ENCODE peak calls at places on chromosomes 13 and 19, in eight cellular contexts. A, U, V, D, G, R, L and T are unnamed samples.
A peak's percentile ranks its signal among the peaks of the same experiment; 100 is the strongest.

GRCh38 chr19:36420961-36421748 is 2.7 kb upstream of the ZFP82 start:
- DNase-seq in R (no peak), L (no peak), U (no peak), V (peak; percentile 71), G (no peak), D (peak; percentile 14), A (peak; percentile 63), T (no peak)

GRCh38 chr13:113322043-113322461 is 25.0 kb downstream of the LAMP1 start:
- DNase-seq in L (no peak), D (no peak), V (no peak), G (no peak), R (no peak), U (no peak), A (no peak), T (no peak)

GRCh38 chr19:48501446-48501960 is 10.1 kb downstream of the LMTK3 start:
- DNase-seq in R (peak; percentile 62), U (peak; percentile 88), L (peak; percentile 68), G (peak; percentile 96), A (peak; percentile 99), D (no peak), V (no peak), T (no peak)

GRCh38 chr13:110275931-110276552 is 30.9 kb downstream of the COL4A1 start:
- DNase-seq in D (no peak), A (no peak), L (no peak), G (no peak), V (no peak), U (no peak), R (no peak), T (peak; percentile 58)

GRCh38 chr13:113579686-113580085 is 4.9 kb upstream of the TFDP1 start:
- DNase-seq in G (no peak), A (no peak), U (no peak), L (no peak), R (no peak), D (no peak), V (no peak), T (no peak)

GRCh38 chr13:57824121-57824520 is 192.6 kb downstream of the PCDH17 start:
- DNase-seq in A (no peak), G (no peak), L (no peak), V (no peak), R (no peak), U (no peak), D (no peak), T (no peak)

GRCh38 chr13:112457485-112457884 is 81.3 kb downstream of the SPACA7 start:
- DNase-seq in D (no peak), A (no peak), V (no peak), R (no peak), G (no peak), L (no peak), U (no peak), T (peak; percentile 36)

GRCh38 chr13:107867701-107868661 is 347.4 kb downstream of the LIG4 start:
- DNase-seq in G (peak; percentile 23), U (no peak), D (peak; percentile 66), V (peak; percentile 87), L (no peak), A (peak; percentile 76), R (no peak), T (no peak)

GRCh38 chr13:20332361-20333096 is 100.4 kb upstream of the GJB6 start:
- DNase-seq in L (no peak), V (no peak), R (no peak), G (no peak), A (peak; percentile 61), U (no peak), D (no peak), T (no peak)

GRCh38 chr13:19713186-19713965 is 69.4 kb downstream of the PSPC1 start:
- DNase-seq in D (no peak), V (no peak), U (no peak), L (peak; percentile 18), R (no peak), A (peak; percentile 9), G (no peak), T (no peak)

GRCh38 chr13:20512042-20512683 is 13.5 kb downstream of the CRYL1 start:
- DNase-seq in L (no peak), R (no peak), G (no peak), U (no peak), D (no peak), A (peak; percentile 94), V (peak; percentile 37), T (no peak)

GRCh38 chr13:113540523-113540922 is 44.0 kb upstream of the TFDP1 start:
- DNase-seq in A (no peak), G (no peak), D (no peak), R (no peak), V (no peak), L (no peak), U (no peak), T (no peak)

GRCh38 chr19:37905936-37906867 is at the start of gene WDR87:
- DNase-seq in A (peak; percentile 96), G (peak; percentile 60), U (peak; percentile 51), V (peak; percentile 95), D (peak; percentile 90), R (peak; percentile 54), L (peak; percentile 60), T (no peak)

GRCh38 chr19:47509973-47510372 is 4.9 kb downstream of the NAPA start:
- DNase-seq in R (no peak), A (no peak), D (no peak), V (no peak), U (no peak), L (no peak), G (peak; percentile 62), T (no peak)

GRCh38 chr13:73943137-73943964 is 190.9 kb downstream of the KLF12 start:
- DNase-seq in V (peak; percentile 16), G (no peak), D (no peak), U (no peak), A (no peak), R (no peak), L (peak; percentile 70), T (no peak)

GRCh38 chr13:37602743-37603381 is 4.3 kb upstream of the POSTN start:
- DNase-seq in L (no peak), A (no peak), V (peak; percentile 3), G (no peak), R (no peak), U (no peak), D (no peak), T (no peak)

GRCh38 chr19:28737021-28737525 is 475.9 kb downstream of the UQCRFS1 start:
- DNase-seq in D (no peak), V (no peak), U (no peak), R (no peak), G (peak; percentile 22), L (peak; percentile 35), A (peak; percentile 32), T (no peak)

GRCh38 chr13:110254151-110254679 is 52.7 kb downstream of the COL4A1 start:
- DNase-seq in L (no peak), D (no peak), G (no peak), R (no peak), U (no peak), A (no peak), V (no peak), T (peak; percentile 57)

GRCh38 chr19:53915000-53915399 is 5.9 kb downstream of the CACNG7 start:
- DNase-seq in G (no peak), R (no peak), A (peak; percentile 57), D (no peak), L (no peak), V (peak; percentile 76), U (no peak), T (no peak)

DNA sequence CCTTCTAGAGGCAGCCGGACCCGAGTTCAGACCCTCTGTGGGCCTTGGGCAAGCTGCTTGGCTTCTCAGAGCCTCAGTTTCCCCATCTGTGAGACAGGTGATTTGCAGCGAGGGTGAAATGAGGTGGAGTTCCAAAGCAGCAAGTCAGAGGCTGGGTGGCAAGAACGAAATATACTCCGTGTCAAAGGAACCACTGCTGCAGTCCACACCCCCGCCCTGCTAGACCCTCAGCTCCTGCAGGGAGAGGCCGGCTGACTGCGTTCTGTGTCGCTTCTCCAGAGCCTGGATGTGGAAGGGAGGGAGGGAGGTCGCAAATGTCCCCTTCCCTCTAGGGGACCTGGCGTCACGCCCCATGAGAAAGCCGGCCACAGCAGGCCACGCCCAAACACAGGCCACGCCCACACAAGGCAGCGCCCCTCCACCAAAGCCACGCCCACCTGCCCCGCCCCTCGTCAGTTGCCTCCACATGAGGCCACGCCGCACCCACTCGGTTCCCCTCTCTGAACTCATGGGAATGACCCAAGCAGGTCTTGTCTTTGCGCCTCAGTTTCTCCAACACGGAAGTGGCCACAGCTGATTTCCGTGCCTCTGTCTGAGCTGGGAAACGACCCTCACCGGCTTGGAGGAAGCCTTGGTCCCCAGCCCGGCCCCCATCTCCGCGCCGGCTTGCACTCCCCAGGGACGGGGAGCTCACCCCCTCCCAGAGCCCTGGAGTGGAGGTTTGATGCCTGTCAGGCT is 38.3 kb upstream of the TCF3 start:
- DNase-seq in A (peak; percentile 78), V (peak; percentile 90), D (peak; percentile 57), U (no peak), R (peak; percentile 65), L (no peak), G (peak; percentile 32), T (no peak)
- H3K27ac ChIP-seq in A (no peak overlapping the region), V (no peak overlapping the region), D (no peak overlapping the region), U (no peak overlapping the region), R (no peak overlapping the region), L (no peak overlapping the region), G (no peak overlapping the region), T (no peak overlapping the region)

GRCh38 chr19:45641274-45642105 is 2.3 kb upstream of the EML2 start:
- DNase-seq in L (peak; percentile 91), G (peak; percentile 97), R (peak; percentile 51), V (no peak), A (peak; percentile 99), U (peak; percentile 92), D (peak; percentile 82), T (peak; percentile 78)
- H3K4me1 ChIP-seq in L (peaks cover 63% of the 10 kb centered on the region), G (peaks cover 64% of the 10 kb centered on the region), R (peaks cover 47% of the 10 kb centered on the region), V (peaks cover 17% of the 10 kb centered on the region), A (peaks cover 9% of the 10 kb centered on the region), U (peaks cover 63% of the 10 kb centered on the region), D (peaks cover 26% of the 10 kb centered on the region), T (no peaks in the 10 kb centered on the region)

GRCh38 chr13:34864650-34865049 is 77.4 kb upstream of the NBEA start:
- DNase-seq in G (no peak), U (no peak), L (no peak), R (no peak), A (no peak), D (no peak), V (no peak), T (no peak)

GRCh38 chr13:34869737-34870136 is 72.3 kb upstream of the NBEA start:
- DNase-seq in A (no peak), G (no peak), L (no peak), U (no peak), R (no peak), V (no peak), D (no peak), T (no peak)

GRCh38 chr13:34863360-34864135 is 78.5 kb upstream of the NBEA start:
- DNase-seq in R (no peak), D (no peak), U (no peak), L (no peak), V (no peak), G (no peak), A (peak; percentile 76), T (no peak)

DNA sequence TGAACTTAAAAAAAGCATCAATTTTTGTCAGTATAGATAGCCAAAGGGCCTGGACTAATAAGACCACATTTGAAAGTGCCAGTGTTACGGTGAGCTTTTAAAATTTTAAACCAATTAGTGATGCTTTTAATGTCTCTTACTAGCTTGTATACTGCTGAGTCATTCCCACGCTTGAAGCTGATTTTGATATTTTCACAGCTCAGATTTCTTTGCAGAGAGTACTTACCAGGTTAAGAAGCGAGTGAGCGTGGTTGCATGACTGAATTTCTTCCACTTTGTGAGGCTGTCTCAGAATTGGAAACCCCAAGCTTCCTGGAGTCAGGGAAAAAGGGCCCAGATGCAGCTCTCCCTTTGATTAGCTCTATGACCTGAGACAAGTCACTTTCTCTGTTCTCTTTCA is 74.5 kb upstream of the NBEA start:
- DNase-seq in R (no peak), D (no peak), U (no peak), L (no peak), V (no peak), G (no peak), A (no peak), T (no peak)
- H3K27ac ChIP-seq in R (no peak overlapping the region), D (no peak overlapping the region), U (no peak overlapping the region), L (no peak overlapping the region), V (no peak overlapping the region), G (no peak overlapping the region), A (no peak overlapping the region), T (no peak overlapping the region)

GRCh38 chr13:39463611-39464010 is 139.4 kb downstream of the LHFPL6 start:
- DNase-seq in V (no peak), A (no peak), D (no peak), R (no peak), L (no peak), U (no peak), G (no peak), T (no peak)
- H3K4me1 ChIP-seq in V (no peaks in the 10 kb centered on the region), A (no peaks in the 10 kb centered on the region), D (no peaks in the 10 kb centered on the region), R (no peaks in the 10 kb centered on the region), L (no peaks in the 10 kb centered on the region), U (no peaks in the 10 kb centered on the region), G (no peaks in the 10 kb centered on the region), T (peaks cover 15% of the 10 kb centered on the region)